ENCODE peak calls at places on chromosomes 16 and 17, in four cellular contexts. J is pancreas, V is adipocyte, C is mammary epithelial cell. B is an unnamed sample. For H3K4me1, the result is how much of the 10 kb centered on the place peaks cover.

GRCh38 chr17:35214192-35214591 is 20.0 kb upstream of the SLC35G3 start:
- DNase-seq in V (no peak), J (no peak), C (no peak), B (no peak)

GRCh38 chr17:50564916-50565315 is 4.4 kb downstream of the CACNA1G start:
- DNase-seq in C (peak), V (peak), J (no peak), B (peak)

GRCh38 chr16:55120408-55120807 is 189.7 kb downstream of the IRX5 start:
- DNase-seq in C (peak), J (no peak), V (no peak), B (no peak)

GRCh38 chr17:37231882-37232281 is 143.9 kb upstream of the C17orf78 start:
- DNase-seq in J (no peak), C (no peak), V (no peak), B (no peak)

GRCh38 chr17:45771473-45771959 is 12.6 kb upstream of the CRHR1 start:
- DNase-seq in V (no peak), J (no peak), C (no peak), B (no peak)

GRCh38 chr16:9787717-9788116 is 394.5 kb downstream of the GRIN2A start:
- DNase-seq in V (no peak), J (no peak), C (no peak), B (no peak)

GRCh38 chr17:80886641-80887573 is 104.7 kb upstream of the CHMP6 start:
- DNase-seq in J (no peak), V (no peak), C (no peak), B (no peak)

GRCh38 chr17:15092762-15093161 is 172.4 kb downstream of the PMP22 start:
- DNase-seq in V (peak), C (peak), J (no peak), B (no peak)

GRCh38 chr17:79749156-79749815 is 18.5 kb downstream of the ENPP7 start:
- DNase-seq in J (no peak), V (peak), C (peak), B (no peak)

GRCh38 chr17:27295945-27296344 is 2.0 kb downstream of the WSB1 start:
- DNase-seq in V (peak), C (no peak), J (no peak), B (no peak)

GRCh38 chr17:50863221-50863843 is 2.8 kb downstream of the TOB1 start:
- DNase-seq in V (peak), J (peak), C (peak), B (peak)

GRCh38 chr17:79087428-79088143 is 13.0 kb downstream of the ENGASE start:
- DNase-seq in V (peak), J (peak), C (peak), B (peak)

GRCh38 chr17:48503747-48504146 is 27.1 kb downstream of the HOXB1 start:
- DNase-seq in V (no peak), J (no peak), C (no peak), B (no peak)

GRCh38 chr17:49516190-49516589 is 21.1 kb downstream of the NGFR start:
- DNase-seq in C (no peak), V (no peak), J (no peak), B (no peak)

GRCh38 chr17:29379084-29379811 is 10.9 kb upstream of the TAOK1 start:
- DNase-seq in C (peak), J (no peak), V (peak), B (peak)

GRCh38 chr17:62644487-62645173 is 17.2 kb downstream of the MRC2 start:
- DNase-seq in C (no peak), V (no peak), J (no peak), B (no peak)

GRCh38 chr17:63136381-63137012 is 170.5 kb downstream of the TANC2 start:
- DNase-seq in V (no peak), C (no peak), J (no peak), B (no peak)

GRCh38 chr17:41555105-41555887 is 16.6 kb downstream of the KRT9 start:
- DNase-seq in V (no peak), J (no peak), C (no peak), B (peak)

GRCh38 chr17:74453665-74454196 is 12.7 kb upstream of the CD300A start:
- DNase-seq in V (peak), C (no peak), J (peak), B (no peak)

GRCh38 chr17:18320301-18320700 is 5.2 kb downstream of the SMCR8 start:
- DNase-seq in J (no peak), V (no peak), C (no peak), B (no peak)

GRCh38 chr16:19460397-19460796 is 42.7 kb downstream of the TMC5 start:
- DNase-seq in J (no peak), V (no peak), C (no peak), B (no peak)

GRCh38 chr17:6507535-6507934 is 48.8 kb downstream of the PITPNM3 start:
- DNase-seq in V (peak), C (peak), J (no peak), B (peak)

GRCh38 chr17:46943511-46944393 is 20.8 kb downstream of the GOSR2 start:
- DNase-seq in V (no peak), C (no peak), J (no peak), B (no peak)

GRCh38 chr17:75876190-75876937 is 2.0 kb downstream of the TRIM47 start:
- DNase-seq in J (peak), C (peak), V (no peak), B (peak)

GRCh38 chr17:80968602-80969029 is 23.0 kb upstream of the CHMP6 start:
- DNase-seq in C (no peak), V (peak), J (no peak), B (peak)

GRCh38 chr16:79282806-79283205 is 317.7 kb downstream of the MAF start:
- DNase-seq in J (no peak), C (no peak), V (no peak), B (no peak)

GRCh38 chr16:49514391-49514980 is 140.9 kb downstream of the C16orf78 start:
- DNase-seq in J (no peak), C (no peak), V (no peak), B (no peak)

GRCh38 chr16:27405546-27406451 is 3.8 kb downstream of the IL21R start:
- DNase-seq in C (no peak), V (no peak), J (no peak), B (no peak)

GRCh38 chr17:64692187-64692586 is 30.1 kb upstream of the SMURF2 start:
- DNase-seq in C (no peak), V (no peak), J (no peak), B (no peak)

GRCh38 chr17:17675925-17676534 is 5.2 kb upstream of the RAI1 start:
- DNase-seq in V (no peak), J (no peak), C (peak), B (no peak)

GRCh38 chr16:68246671-68247070 is 1.5 kb downstream of the PLA2G15 start:
- DNase-seq in V (no peak), C (no peak), J (no peak), B (no peak)
- H3K4me1 ChIP-seq in V (under half), C (under half), J (under half), B (under half)

DNA sequence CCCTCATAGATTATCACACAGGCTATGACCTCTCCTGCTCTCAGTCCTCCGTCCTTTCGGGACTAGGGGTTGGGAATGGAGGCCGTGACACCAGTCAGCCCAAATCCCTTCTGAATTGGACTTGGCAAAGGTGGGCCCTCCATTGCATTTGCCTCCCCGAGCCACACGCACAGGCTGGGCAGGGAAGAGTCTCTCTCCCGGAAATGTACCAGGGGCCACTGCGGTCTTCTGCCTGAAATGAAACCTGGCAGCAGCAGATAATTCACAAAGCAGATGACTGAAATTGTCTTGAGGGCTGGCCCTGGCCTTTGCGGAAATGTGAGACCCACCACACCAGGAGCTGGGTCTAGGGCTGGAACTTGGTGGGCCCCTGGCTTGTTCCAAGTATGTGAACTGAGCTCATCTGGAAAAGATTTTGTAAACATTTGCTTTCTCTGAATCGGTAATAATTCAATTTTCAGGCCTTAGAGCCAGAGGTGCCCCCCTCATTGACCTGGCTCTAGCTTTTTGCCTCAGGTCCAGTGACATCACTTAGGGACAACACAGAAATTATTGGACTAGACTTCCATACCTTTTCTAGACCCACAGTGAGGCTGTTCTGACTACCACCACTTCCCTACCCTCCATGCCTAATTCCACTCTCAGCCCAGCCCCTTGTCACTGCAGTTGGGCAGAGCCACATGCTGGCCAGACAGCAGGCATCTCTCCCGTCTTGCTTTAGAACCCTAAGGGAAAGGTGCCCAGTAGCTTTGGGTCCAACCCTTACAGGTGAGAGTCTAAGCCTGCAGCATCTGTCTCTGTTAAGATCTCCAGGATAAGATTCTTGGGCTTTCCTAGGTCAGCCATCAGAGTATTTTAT is 75.2 kb downstream of the CCDC182 start:
- DNase-seq in V (no peak), C (no peak), J (no peak), B (no peak)
- H3K4me1 ChIP-seq in V (under half), C (under half), J (under half), B (under half)

DNA sequence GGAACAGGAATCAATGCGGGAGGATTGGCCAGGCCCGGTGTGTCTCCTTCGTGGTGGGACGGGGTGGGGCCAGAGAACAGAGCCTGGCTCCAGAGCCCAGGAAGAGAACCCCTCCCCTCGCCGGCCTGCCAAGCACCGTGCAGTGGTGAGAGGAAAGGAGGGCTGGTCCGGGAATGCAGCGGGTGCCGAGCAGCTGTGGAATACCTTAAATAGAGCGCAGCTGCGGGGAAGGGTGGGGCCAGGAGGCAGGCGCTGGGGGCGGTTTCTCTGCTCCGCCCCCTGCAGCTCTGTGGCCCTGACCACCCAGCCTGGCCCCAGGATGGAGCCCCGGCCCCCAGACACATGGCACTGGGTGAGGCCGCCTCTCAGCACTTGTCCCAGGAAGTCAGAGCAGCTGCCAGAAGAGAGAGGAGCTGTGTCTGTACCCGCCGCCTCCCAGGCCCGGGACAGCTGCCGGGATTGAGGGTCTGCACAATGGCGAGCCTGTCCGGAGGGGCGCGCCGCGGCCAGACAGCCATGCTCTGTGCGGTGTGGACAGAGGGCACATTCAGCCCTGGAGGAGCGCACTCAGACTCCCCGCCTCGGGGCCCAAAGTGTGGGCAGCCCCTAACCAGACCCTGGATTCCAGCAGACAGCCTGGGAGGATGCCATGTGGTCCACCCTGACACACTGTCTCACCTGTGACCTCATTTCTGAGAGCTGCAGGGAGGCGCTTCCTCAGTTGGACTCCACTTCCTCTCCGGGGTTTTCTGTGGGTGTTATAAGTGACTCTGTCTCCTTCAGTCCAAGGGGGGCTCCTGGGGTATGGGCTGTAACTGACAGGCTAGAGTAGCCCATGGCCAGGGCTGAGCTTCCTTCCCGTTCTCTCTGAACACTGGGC is 268.8 kb downstream of the SEC14L1 start:
- DNase-seq in V (peak), J (no peak), C (peak), B (peak)
- H3K4me1 ChIP-seq in V (half or more), J (under half), C (half or more), B (half or more)

DNA sequence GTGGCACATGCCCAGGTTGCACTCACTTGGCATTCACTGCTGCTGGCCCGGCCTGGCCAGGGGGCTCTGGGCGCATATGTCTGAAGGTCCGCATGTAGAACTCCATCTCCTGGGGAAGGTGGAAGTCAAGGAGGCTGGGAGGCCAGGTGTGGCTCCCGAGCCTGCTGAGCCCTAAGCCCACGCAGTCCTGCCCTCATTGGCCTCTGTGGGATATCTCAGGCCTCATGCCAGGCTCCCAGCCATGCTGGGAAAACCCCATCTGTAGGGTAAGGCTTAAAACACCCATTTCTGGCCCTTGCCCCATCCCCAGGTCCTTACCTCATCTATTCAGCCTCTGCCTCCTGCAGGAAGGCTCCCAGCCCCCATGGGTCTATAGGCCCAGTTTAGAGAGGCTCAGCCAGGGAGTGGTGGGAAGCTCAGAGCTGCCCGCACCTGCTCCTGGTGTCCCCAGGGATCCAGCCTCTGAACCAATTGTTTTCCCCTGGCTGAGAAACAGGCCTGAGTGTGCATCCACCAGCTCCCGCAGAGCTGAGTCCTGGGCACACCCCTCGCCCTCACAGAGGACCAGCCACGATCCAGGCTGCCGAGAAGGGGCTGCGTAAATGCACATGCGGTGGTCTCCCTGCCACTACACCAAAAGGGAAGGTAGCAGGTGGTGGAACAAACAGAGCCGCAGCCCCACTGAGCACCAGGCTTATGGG is 2.3 kb upstream of the TPPP3 start:
- DNase-seq in V (no peak), C (peak), J (peak), B (no peak)
- H3K4me1 ChIP-seq in V (under half), C (under half), J (under half), B (under half)

DNA sequence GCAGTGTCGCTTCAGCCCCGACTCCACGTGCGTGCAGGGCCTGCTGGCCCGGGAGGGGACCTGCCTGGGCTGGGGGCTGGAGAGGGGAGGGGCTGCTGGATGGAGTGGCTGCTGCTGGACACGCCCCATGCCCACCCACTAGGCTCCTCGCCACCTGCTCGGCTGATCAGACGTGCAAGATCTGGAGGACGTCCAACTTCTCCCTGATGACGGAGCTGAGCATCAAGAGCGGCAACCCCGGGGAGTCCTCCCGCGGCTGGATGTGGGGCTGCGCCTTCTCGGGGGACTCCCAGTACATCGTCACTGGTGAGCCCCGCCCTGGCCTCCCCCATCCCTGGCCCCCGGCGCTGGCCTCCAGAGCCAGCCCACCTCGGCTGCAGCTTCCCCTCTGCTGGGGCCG is 2.4 kb downstream of the BRICD5 start:
- DNase-seq in J (no peak), C (no peak), V (no peak), B (no peak)
- H3K4me1 ChIP-seq in J (under half), C (under half), V (under half), B (under half)